ENCODE peak calls at places on chromosomes 13 and 19, in eight cellular contexts. L is right lobe of liver, R is tibial nerve, D is HCT116, G is breast epithelium, I is adrenal gland, M is heart left ventricle, B is IMR-90. P is an unnamed sample. For H3K36me3 and H3K4me1, the result is how much of the 10 kb centered on the place peaks cover.

GRCh38 chr19:46766569-46767317 is 20.5 kb upstream of the STRN4 start:
- DNase-seq in L (no peak), R (no peak), D (no peak), G (no peak), I (peak), M (no peak), B (no peak), P (no peak)

GRCh38 chr19:51354742-51355148 is 11.4 kb downstream of the ETFB start:
- DNase-seq in L (no peak), R (no peak), D (no peak), G (no peak), I (no peak), M (no peak), B (peak), P (no peak)

GRCh38 chr19:3320354-3320670 is 46.1 kb upstream of the NFIC start:
- DNase-seq in L (no peak), R (no peak), D (no peak), G (no peak), I (no peak), M (no peak), B (no peak), P (no peak)

GRCh38 chr19:5196832-5197231 is 143.8 kb downstream of the PTPRS start:
- DNase-seq in L (no peak), R (no peak), D (no peak), G (no peak), I (no peak), M (no peak), B (no peak), P (no peak)

GRCh38 chr19:51976852-51977251 is 9.8 kb downstream of the ZNF350 start:
- DNase-seq in L (no peak), R (no peak), D (no peak), G (no peak), I (no peak), M (no peak), B (no peak), P (no peak)

GRCh38 chr13:94988654-94989053 is 276.3 kb upstream of the SOX21 start:
- DNase-seq in L (no peak), R (no peak), D (peak), G (no peak), I (no peak), M (no peak), B (no peak), P (no peak)

GRCh38 chr19:58328999-58329398 is 2.2 kb downstream of the ZSCAN22 start:
- DNase-seq in L (no peak), R (no peak), D (no peak), G (no peak), I (no peak), M (no peak), B (no peak), P (no peak)

GRCh38 chr13:54536112-54536511 is 1507.5 kb downstream of the OLFM4 start:
- DNase-seq in L (no peak), R (no peak), D (no peak), G (no peak), I (no peak), M (no peak), B (no peak), P (no peak)

GRCh38 chr19:33299061-33299665 is 3.2 kb downstream of the CEBPA start:
- DNase-seq in L (no peak), R (no peak), D (no peak), G (no peak), I (no peak), M (no peak), B (no peak), P (no peak)

GRCh38 chr19:14398563-14398962 is 17.3 kb downstream of the ADGRE5 start:
- DNase-seq in L (no peak), R (no peak), D (no peak), G (no peak), I (no peak), M (no peak), B (no peak), P (no peak)
- H3K36me3 ChIP-seq in L (under half), R (under half), D (under half), G (under half), I (under half), M (half or more), B (under half), P (under half)

GRCh38 chr19:8390617-8390981 is 439 bp downstream of the RAB11B start:
- DNase-seq in L (peak), R (peak), D (peak), G (peak), I (peak), M (peak), B (peak), P (peak)

GRCh38 chr19:8391274-8392016 is 1.3 kb downstream of the RAB11B start:
- DNase-seq in L (peak), R (no peak), D (no peak), G (no peak), I (peak), M (no peak), B (no peak), P (no peak)

GRCh38 chr19:8393192-8393870 is 3.2 kb downstream of the RAB11B start:
- DNase-seq in L (no peak), R (no peak), D (no peak), G (no peak), I (no peak), M (no peak), B (no peak), P (no peak)

GRCh38 chr19:8393871-8394250 is 3.7 kb downstream of the RAB11B start:
- DNase-seq in L (no peak), R (no peak), D (no peak), G (peak), I (no peak), M (no peak), B (no peak), P (no peak)

GRCh38 chr19:8392017-8392591 is 1.9 kb downstream of the RAB11B start:
- DNase-seq in L (peak), R (no peak), D (no peak), G (no peak), I (peak), M (peak), B (no peak), P (no peak)
- H3K4me1 ChIP-seq in L (under half), R (under half), D (under half), G (under half), I (under half), M (half or more), B (under half), P (under half)

GRCh38 chr19:38648789-38649304 is 1.4 kb downstream of the ACTN4 start:
- DNase-seq in L (no peak), R (no peak), D (no peak), G (no peak), I (no peak), M (no peak), B (no peak), P (no peak)

GRCh38 chr19:38647966-38648788 is 728 bp downstream of the ACTN4 start:
- DNase-seq in L (no peak), R (no peak), D (no peak), G (no peak), I (no peak), M (no peak), B (no peak), P (no peak)

GRCh38 chr19:38644719-38645118 is 2.7 kb upstream of the ACTN4 start:
- DNase-seq in L (no peak), R (no peak), D (no peak), G (no peak), I (no peak), M (no peak), B (no peak), P (no peak)

GRCh38 chr19:38649305-38650179 is 2.1 kb downstream of the ACTN4 start:
- DNase-seq in L (peak), R (no peak), D (no peak), G (peak), I (peak), M (no peak), B (no peak), P (no peak)

DNA sequence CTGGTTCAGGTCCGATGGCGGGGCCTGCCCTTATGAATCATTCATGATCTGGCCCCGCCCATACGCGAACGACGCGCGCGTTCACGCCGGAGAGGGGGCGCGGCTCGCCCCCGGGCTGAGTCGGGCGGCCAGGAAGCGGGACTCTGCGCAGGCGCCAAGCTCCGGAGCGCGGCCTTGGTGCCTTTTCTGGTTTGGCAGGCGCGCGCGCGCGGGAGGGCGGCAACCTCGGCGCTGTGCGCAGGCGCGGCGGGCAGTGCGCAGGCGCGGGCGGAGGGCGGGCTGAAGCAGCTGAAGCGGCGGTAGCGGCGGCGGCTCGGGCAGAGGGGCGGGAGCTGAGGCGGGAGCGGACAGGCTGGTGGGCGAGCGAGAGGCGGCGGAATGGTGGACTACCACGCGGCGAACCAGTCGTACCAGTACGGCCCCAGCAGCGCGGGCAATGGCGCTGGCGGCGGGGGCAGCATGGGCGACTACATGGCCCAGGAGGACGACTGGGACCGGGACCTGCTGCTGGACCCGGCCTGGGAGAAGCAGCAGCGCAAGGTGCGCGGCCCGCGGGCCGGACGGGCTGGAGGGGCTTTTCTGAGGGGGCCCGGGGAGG is at the start of gene ACTN4:
- DNase-seq in L (peak), R (peak), D (peak), G (peak), I (peak), M (peak), B (peak), P (peak)
- TF ChIP-seq POLR2A in L (peak), R (peak), D (peak), G (peak), I (peak), M (peak), B (peak), P (peak)

GRCh38 chr19:42410371-42410770 is 16.8 kb downstream of the LIPE start:
- DNase-seq in L (no peak), R (no peak), D (no peak), G (no peak), I (no peak), M (no peak), B (no peak), P (no peak)
- H3K36me3 ChIP-seq in L (under half), R (under half), D (under half), G (under half), I (under half), M (under half), B (under half), P (under half)

DNA sequence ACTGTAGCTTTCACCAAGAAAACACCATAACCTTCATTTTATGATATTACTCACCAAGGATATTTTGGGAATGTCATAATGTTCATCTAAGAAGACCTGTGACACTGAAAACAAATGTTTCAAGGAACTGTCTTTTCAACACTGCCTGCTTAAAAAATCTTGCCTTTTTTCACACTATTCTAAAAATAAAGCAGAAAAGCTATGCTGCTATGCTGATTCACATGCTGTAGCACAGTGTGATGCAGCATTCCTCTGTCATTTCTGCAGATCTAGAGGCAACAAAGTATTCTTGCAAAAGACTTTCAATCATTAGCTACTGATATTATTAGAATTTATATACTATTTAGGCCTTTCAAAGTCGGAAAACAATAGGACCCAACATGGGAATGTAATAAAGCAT is 525.7 kb downstream of the UQCRFS1 start:
- DNase-seq in L (no peak), R (no peak), D (no peak), G (no peak), I (no peak), M (no peak), B (no peak), P (no peak)
- H3K4me1 ChIP-seq in L (under half), R (under half), D (under half), G (under half), I (under half), M (under half), B (under half), P (under half)

GRCh38 chr13:111049791-111050538 is 65.1 kb upstream of the ARHGEF7 start:
- DNase-seq in L (no peak), R (peak), D (no peak), G (no peak), I (peak), M (peak), B (no peak), P (peak)
- TF ChIP-seq POLR2A in L (no peak), R (no peak), D (no peak), G (no peak), I (no peak), M (no peak), B (no peak), P (no peak)

DNA sequence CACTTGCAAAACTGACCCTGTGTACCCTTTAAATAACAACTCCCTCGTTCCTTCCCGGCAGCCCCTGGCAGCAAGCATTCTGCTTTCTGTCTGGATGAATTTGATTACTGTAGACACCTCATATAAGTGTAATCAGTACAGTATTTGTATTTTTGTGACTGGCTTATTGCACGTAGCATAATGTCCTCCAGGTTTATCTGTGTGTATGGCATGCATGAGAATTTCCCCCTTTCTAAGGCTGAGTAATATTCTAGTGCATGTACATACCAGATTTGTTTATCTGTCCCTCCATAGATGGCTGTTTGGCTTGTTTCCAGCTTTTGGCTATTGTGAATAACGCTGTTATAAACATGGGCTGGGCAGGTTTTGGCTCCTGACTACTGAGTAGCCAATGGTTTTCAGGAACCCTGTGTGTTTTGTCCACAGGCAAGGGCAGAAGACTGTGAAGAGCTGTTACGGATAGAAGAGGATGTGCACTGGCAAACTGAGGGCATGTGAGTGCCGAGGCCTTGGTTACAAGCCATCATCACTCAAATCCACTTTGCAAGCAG is 98.0 kb downstream of the ESD start:
- DNase-seq in L (no peak), R (no peak), D (no peak), G (no peak), I (peak), M (no peak), B (peak), P (no peak)
- H3K36me3 ChIP-seq in L (under half), R (under half), D (under half), G (under half), I (under half), M (half or more), B (under half), P (under half)

GRCh38 chr19:40412866-40413265 is 312 bp downstream of the PRX start:
- DNase-seq in L (no peak), R (no peak), D (no peak), G (no peak), I (no peak), M (peak), B (no peak), P (no peak)

GRCh38 chr19:40407714-40408600 is 5.2 kb downstream of the PRX start:
- DNase-seq in L (no peak), R (no peak), D (no peak), G (no peak), I (no peak), M (peak), B (no peak), P (no peak)

GRCh38 chr19:40411125-40411842 is 1.9 kb downstream of the PRX start:
- DNase-seq in L (no peak), R (no peak), D (no peak), G (peak), I (peak), M (peak), B (no peak), P (no peak)

GRCh38 chr19:40411958-40412499 is 1.1 kb downstream of the PRX start:
- DNase-seq in L (no peak), R (no peak), D (no peak), G (no peak), I (peak), M (peak), B (no peak), P (no peak)

DNA sequence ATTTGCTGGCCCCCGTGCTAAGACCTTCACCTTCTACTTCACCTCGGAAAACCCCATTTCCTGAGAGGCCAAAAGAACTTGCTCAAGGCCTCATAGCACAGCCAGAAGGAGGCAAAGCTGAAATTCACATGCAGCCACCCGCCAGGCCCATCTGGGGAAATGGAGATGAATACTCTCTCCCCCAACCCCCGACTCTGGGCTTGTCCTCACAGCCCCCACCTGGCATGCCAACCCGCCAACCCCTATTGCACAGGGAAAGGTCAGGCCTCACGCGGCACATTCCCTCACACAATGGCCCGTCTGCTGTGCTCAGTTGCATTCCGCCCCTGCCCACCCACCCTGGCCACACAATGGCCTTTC is 3.2 kb downstream of the PRX start:
- DNase-seq in L (no peak), R (no peak), D (no peak), G (no peak), I (no peak), M (peak), B (no peak), P (peak)
- H3K4me1 ChIP-seq in L (under half), R (under half), D (under half), G (under half), I (under half), M (under half), B (under half), P (under half)

GRCh38 chr19:48962029-48962848 is 2.9 kb upstream of the FTL start:
- DNase-seq in L (peak), R (no peak), D (no peak), G (no peak), I (peak), M (peak), B (no peak), P (no peak)
- TF ChIP-seq POLR2A in L (peak), R (no peak), D (peak), G (no peak), I (no peak), M (no peak), B (no peak), P (no peak)

P was measured in ovary.